ENCODE peak calls at places on chromosomes 11 and 22, in eight cellular contexts. W is A549, J is lower leg skin, N is psoas muscle, U is breast epithelium, L is fibroblast of pulmonary artery, B is PC-9, Z is WTC11. S is an unnamed sample.

GRCh38 chr22:19819911-19820879 is 34.5 kb downstream of the GNB1L start:
- DNase-seq in W (no peak), J (no peak), N (no peak), U (peak), L (no peak), B (no peak), Z (no peak), S (peak)

GRCh38 chr11:87425943-87426342 is 388.2 kb downstream of the TMEM135 start:
- DNase-seq in W (no peak), J (no peak), N (no peak), U (no peak), L (no peak), B (no peak), Z (no peak), S (no peak)

GRCh38 chr22:49305966-49306631 is 521.6 kb downstream of the BRD1 start:
- DNase-seq in W (no peak), J (no peak), N (no peak), U (peak), L (no peak), B (no peak), Z (no peak), S (peak)

GRCh38 chr22:28435271-28435825 is 244.3 kb downstream of the TTC28 start:
- DNase-seq in W (no peak), J (peak), N (peak), U (peak), L (no peak), B (peak), Z (no peak), S (no peak)

GRCh38 chr11:45745065-45745811 is 59.7 kb upstream of the SLC35C1 start:
- DNase-seq in W (no peak), J (no peak), N (peak), U (no peak), L (peak), B (no peak), Z (no peak), S (peak)

GRCh38 chr11:119166368-119167076 is 2.0 kb upstream of the NLRX1 start:
- DNase-seq in W (peak), J (no peak), N (peak), U (no peak), L (peak), B (peak), Z (no peak), S (peak)

GRCh38 chr11:60332923-60333322 is 5.9 kb downstream of the MS4A6E start:
- DNase-seq in W (no peak), J (no peak), N (no peak), U (no peak), L (no peak), B (no peak), Z (no peak), S (no peak)

GRCh38 chr22:28743852-28744251 is 2.0 kb downstream of the HSCB start:
- DNase-seq in W (no peak), J (no peak), N (no peak), U (no peak), L (no peak), B (no peak), Z (no peak), S (no peak)

GRCh38 chr22:35556666-35557065 is 16.0 kb downstream of the RASD2 start:
- DNase-seq in W (no peak), J (no peak), N (no peak), U (no peak), L (no peak), B (no peak), Z (no peak), S (no peak)

GRCh38 chr22:47366026-47366767 is 603.7 kb downstream of the TBC1D22A start:
- DNase-seq in W (no peak), J (no peak), N (no peak), U (no peak), L (no peak), B (no peak), Z (no peak), S (no peak)

GRCh38 chr11:68759991-68760390 is 8.7 kb upstream of the TESMIN start:
- DNase-seq in W (no peak), J (no peak), N (no peak), U (no peak), L (no peak), B (no peak), Z (no peak), S (no peak)

GRCh38 chr11:46905806-46906205 is 12.5 kb downstream of the LRP4 start:
- DNase-seq in W (no peak), J (no peak), N (no peak), U (no peak), L (no peak), B (no peak), Z (no peak), S (no peak)

GRCh38 chr11:103338621-103339484 is 229.6 kb downstream of the DYNC2H1 start:
- DNase-seq in W (no peak), J (no peak), N (no peak), U (no peak), L (peak), B (no peak), Z (peak), S (no peak)

GRCh38 chr22:44587004-44587793 is 89.2 kb upstream of the RTL6 start:
- DNase-seq in W (no peak), J (no peak), N (peak), U (no peak), L (no peak), B (peak), Z (no peak), S (peak)

GRCh38 chr11:29029452-29029851 is 921.3 kb downstream of the METTL15 start:
- DNase-seq in W (no peak), J (no peak), N (no peak), U (no peak), L (no peak), B (no peak), Z (no peak), S (no peak)

GRCh38 chr11:59009661-59010060 is 70.4 kb downstream of the GLYATL1 start:
- DNase-seq in W (no peak), J (no peak), N (no peak), U (no peak), L (no peak), B (no peak), Z (no peak), S (no peak)

GRCh38 chr11:123454060-123454651 is 24.1 kb downstream of the GRAMD1B start:
- DNase-seq in W (peak), J (no peak), N (no peak), U (peak), L (peak), B (peak), Z (no peak), S (no peak)

GRCh38 chr11:1064167-1064566 is 10.5 kb upstream of the MUC2 start:
- DNase-seq in W (no peak), J (no peak), N (no peak), U (no peak), L (no peak), B (no peak), Z (no peak), S (no peak)

GRCh38 chr11:118438314-118438931 is 2.1 kb downstream of the KMT2A start:
- DNase-seq in W (peak), J (peak), N (no peak), U (peak), L (peak), B (peak), Z (peak), S (peak)

GRCh38 chr11:126716456-126717083 is 284.0 kb downstream of the KIRREL3 start:
- DNase-seq in W (peak), J (peak), N (no peak), U (no peak), L (peak), B (peak), Z (peak), S (peak)
- TF ChIP-seq CTCF in W (peak), J (no peak), N (peak), U (no peak), L (peak), B (peak), Z (peak), S (peak)

GRCh38 chr11:62558669-62559068 is 12.1 kb upstream of the AHNAK start:
- DNase-seq in W (no peak), J (no peak), N (peak), U (no peak), L (no peak), B (no peak), Z (no peak), S (no peak)

GRCh38 chr11:62559204-62559603 is 12.6 kb upstream of the AHNAK start:
- DNase-seq in W (no peak), J (no peak), N (peak), U (no peak), L (no peak), B (no peak), Z (no peak), S (no peak)

GRCh38 chr11:62556102-62556871 is 9.7 kb upstream of the AHNAK start:
- DNase-seq in W (peak), J (peak), N (peak), U (peak), L (peak), B (peak), Z (peak), S (peak)

GRCh38 chr11:62556872-62557631 is 10.4 kb upstream of the AHNAK start:
- DNase-seq in W (no peak), J (no peak), N (peak), U (no peak), L (no peak), B (no peak), Z (no peak), S (no peak)

GRCh38 chr11:62560566-62561103 is 13.1 kb downstream of the EEF1G start:
- DNase-seq in W (peak), J (peak), N (peak), U (peak), L (peak), B (peak), Z (peak), S (no peak)
- TF ChIP-seq CTCF in W (peak), J (peak), N (peak), U (peak), L (peak), B (peak), Z (peak), S (peak)

GRCh38 chr22:41256254-41256897 is 15.6 kb upstream of the CHADL start:
- DNase-seq in W (peak), J (peak), N (no peak), U (peak), L (peak), B (peak), Z (no peak), S (no peak)
- TF ChIP-seq CTCF in W (no peak), J (no peak), N (no peak), U (peak), L (peak), B (no peak), Z (no peak), S (no peak)

DNA sequence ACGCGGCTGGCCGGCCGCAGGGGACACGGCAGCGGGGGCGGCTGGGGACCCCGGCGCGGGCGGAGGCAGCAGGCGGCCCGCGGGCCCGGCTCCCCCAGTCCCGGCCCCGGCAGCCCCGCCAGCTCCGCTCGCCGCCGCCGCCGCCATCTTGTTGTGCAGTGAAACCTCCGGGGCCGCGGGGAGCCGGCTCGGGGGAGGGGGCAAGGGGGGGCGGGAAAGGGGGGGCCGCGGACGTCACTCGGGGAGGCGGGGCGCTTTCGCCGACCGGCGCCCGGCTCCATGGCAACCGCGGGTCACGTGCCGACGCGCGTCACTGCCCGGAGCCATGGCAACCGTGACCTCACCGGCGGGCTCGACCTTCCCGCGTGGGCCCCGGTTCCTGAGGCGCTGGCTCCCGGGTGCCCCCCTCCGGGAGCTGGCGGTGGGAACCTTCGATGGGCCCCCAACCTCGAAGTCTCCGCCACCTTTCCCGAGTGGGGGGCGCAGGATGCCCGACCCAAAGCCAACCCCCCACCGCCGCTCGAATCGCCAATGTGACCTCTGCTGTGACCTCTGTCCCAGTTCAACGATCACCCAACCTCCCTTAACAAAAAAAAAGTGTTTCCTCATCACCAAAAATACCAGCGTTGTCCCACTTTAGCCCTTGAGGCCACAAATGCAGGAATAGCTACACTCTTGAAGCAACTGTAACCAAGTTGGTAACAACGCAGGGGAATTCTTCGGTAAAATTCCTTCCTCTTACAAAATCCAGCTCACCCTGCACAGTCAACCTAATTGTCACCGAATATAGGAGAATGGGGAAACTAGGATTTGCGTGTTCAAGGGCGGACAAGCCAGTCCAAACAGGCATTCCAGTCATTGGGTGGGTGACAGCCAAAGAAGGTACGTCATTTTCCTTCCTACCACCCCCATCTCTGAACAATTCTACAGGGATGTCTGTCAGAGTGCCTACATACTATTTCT is at the start of gene SIK3:
- DNase-seq in W (peak), J (peak), N (peak), U (peak), L (peak), B (peak), Z (peak), S (peak)
- TF ChIP-seq CTCF in W (no peak), J (no peak), N (peak), U (peak), L (peak), B (peak), Z (no peak), S (peak)

GRCh38 chr11:66264893-66265292 is 3.5 kb upstream of the RAB1B start:
- DNase-seq in W (no peak), J (no peak), N (peak), U (no peak), L (no peak), B (no peak), Z (peak), S (no peak)
- TF ChIP-seq CTCF in W (peak), J (no peak), N (peak), U (no peak), L (peak), B (peak), Z (peak), S (no peak)

GRCh38 chr11:115869780-115870431 is 365.7 kb upstream of the CADM1 start:
- DNase-seq in W (no peak), J (no peak), N (no peak), U (no peak), L (peak), B (no peak), Z (peak), S (no peak)
- TF ChIP-seq CTCF in W (no peak), J (no peak), N (peak), U (no peak), L (peak), B (peak), Z (peak), S (no peak)

DNA sequence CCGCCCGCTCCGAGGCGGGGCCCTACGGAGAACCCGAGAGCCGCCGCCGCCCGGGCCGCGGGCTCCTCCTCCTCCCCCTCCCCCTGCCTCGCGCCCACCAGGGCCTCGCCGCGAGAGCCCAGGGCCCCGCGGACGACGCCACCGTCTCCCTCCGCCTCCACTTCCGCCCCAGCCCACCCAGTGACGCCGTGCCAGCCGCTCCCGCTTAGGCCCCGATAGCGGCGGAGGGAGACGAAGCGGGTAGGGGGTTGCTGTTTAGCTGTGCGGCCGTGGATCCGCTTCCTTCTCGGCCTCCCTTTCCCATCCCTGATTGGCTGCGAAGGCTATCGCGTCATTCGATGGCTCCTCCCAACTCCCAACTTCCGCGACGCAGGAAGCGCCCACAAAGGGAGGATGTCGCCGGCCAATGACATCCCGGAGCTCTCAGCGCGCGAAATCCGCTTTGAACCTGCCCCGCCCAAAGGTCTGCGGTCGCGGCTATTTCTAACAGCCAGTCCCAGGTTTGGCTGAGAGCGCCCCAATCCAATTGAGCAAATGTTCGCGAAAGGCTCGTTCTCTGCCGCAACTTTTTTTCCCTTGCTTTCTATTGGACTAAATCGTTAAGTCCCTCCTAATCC is at the start of gene FAM76B:
- DNase-seq in W (peak), J (peak), N (peak), U (peak), L (peak), B (peak), Z (peak), S (peak)
- TF ChIP-seq CTCF in W (no peak), J (no peak), N (no peak), U (no peak), L (no peak), B (no peak), Z (no peak), S (no peak)

S was measured in dorsolateral prefrontal cortex.